ENCODE peak calls at places on chromosomes 7 and 10, in eight cellular contexts. J is BJ, C is foreskin fibroblast, V is GM12865, X is astrocyte of the cerebellum, U is fibroblast of lung, R is cardiac muscle cell, D is astrocyte of the spinal cord. T is an unnamed sample.
A peak's percentile ranks its signal among the peaks of the same experiment; 100 is the strongest.

GRCh38 chr7:98341106-98341505 is 59.6 kb downstream of the BRI3 start:
- DNase-seq in J (peak; percentile 65), C (peak; percentile 73), V (no peak), X (no peak), U (peak; percentile 28), R (no peak), D (peak; percentile 60), T (no peak)

GRCh38 chr7:44881066-44881600 is 4.2 kb downstream of the PURB start:
- DNase-seq in J (no peak), C (no peak), V (no peak), X (no peak), U (no peak), R (no peak), D (peak; percentile 33), T (no peak)

GRCh38 chr10:86918022-86918471 is 39.4 kb downstream of the MMRN2 start:
- DNase-seq in J (no peak), C (peak; percentile 50), V (no peak), X (no peak), U (peak; percentile 66), R (no peak), D (peak; percentile 25), T (no peak)

GRCh38 chr10:101925027-101925426 is 81.4 kb upstream of the KCNIP2 start:
- DNase-seq in J (no peak), C (no peak), V (no peak), X (no peak), U (no peak), R (no peak), D (no peak), T (no peak)

GRCh38 chr10:35555962-35556930 is 48.9 kb upstream of the GJD4 start:
- DNase-seq in J (no peak), C (peak; percentile 36), V (no peak), X (peak; percentile 80), U (no peak), R (no peak), D (no peak), T (no peak)

GRCh38 chr7:31687024-31687423 is at the start of gene PPP1R17:
- DNase-seq in J (no peak), C (no peak), V (no peak), X (no peak), U (no peak), R (peak; percentile 72), D (no peak), T (no peak)

GRCh38 chr7:18614841-18615240 is 119.3 kb downstream of the HDAC9 start:
- DNase-seq in J (no peak), C (no peak), V (no peak), X (no peak), U (no peak), R (no peak), D (no peak), T (no peak)

GRCh38 chr7:136956232-136956631 is 87.8 kb downstream of the CHRM2 start:
- DNase-seq in J (peak; percentile 44), C (peak; percentile 73), V (no peak), X (no peak), U (peak; percentile 69), R (no peak), D (peak; percentile 73), T (peak; percentile 41)

GRCh38 chr7:91519241-91520200 is 255.3 kb downstream of the FZD1 start:
- DNase-seq in J (no peak), C (no peak), V (no peak), X (peak; percentile 82), U (peak; percentile 13), R (no peak), D (peak; percentile 88), T (no peak)

GRCh38 chr10:127715782-127716378 is 21.1 kb upstream of the FOXI2 start:
- DNase-seq in J (no peak), C (no peak), V (peak; percentile 20), X (peak; percentile 1), U (peak; percentile 15), R (peak; percentile 37), D (peak; percentile 8), T (no peak)

GRCh38 chr7:20310963-20311742 is 19.5 kb upstream of the ITGB8 start:
- DNase-seq in J (peak; percentile 22), C (peak; percentile 62), V (peak; percentile 78), X (no peak), U (peak; percentile 80), R (peak; percentile 22), D (peak; percentile 79), T (no peak)

GRCh38 chr10:90276894-90277447 is 575.6 kb downstream of the KIF20B start:
- DNase-seq in J (no peak), C (peak; percentile 58), V (no peak), X (no peak), U (peak; percentile 81), R (no peak), D (peak; percentile 12), T (no peak)

GRCh38 chr10:50224330-50224952 is 26.9 kb downstream of the ASAH2 start:
- DNase-seq in J (peak; percentile 15), C (peak; percentile 87), V (peak; percentile 80), X (peak; percentile 36), U (peak; percentile 70), R (peak; percentile 56), D (peak; percentile 61), T (peak; percentile 23)

GRCh38 chr10:43700306-43700705 is 51.6 kb upstream of the ZNF32 start:
- DNase-seq in J (no peak), C (peak; percentile 38), V (no peak), X (no peak), U (no peak), R (no peak), D (no peak), T (no peak)

GRCh38 chr10:106619353-106619752 is 545.2 kb downstream of the SORCS1 start:
- DNase-seq in J (no peak), C (no peak), V (no peak), X (no peak), U (no peak), R (no peak), D (no peak), T (no peak)

GRCh38 chr7:129841465-129841864 is 111.3 kb downstream of the UBE2H start:
- DNase-seq in J (no peak), C (no peak), V (no peak), X (no peak), U (no peak), R (no peak), D (no peak), T (no peak)

GRCh38 chr7:100540073-100540723 is 1.2 kb downstream of the AGFG2 start:
- DNase-seq in J (no peak), C (no peak), V (no peak), X (no peak), U (no peak), R (no peak), D (no peak), T (no peak)

GRCh38 chr7:80967536-80968297 is 48.9 kb upstream of the SEMA3C start:
- DNase-seq in J (no peak), C (no peak), V (no peak), X (peak; percentile 62), U (no peak), R (no peak), D (peak; percentile 24), T (no peak)

GRCh38 chr7:75537731-75538130 is 45.6 kb downstream of the SPDYE5 start:
- DNase-seq in J (no peak), C (no peak), V (no peak), X (no peak), U (no peak), R (no peak), D (no peak), T (no peak)

GRCh38 chr10:101655581-101655980 is 39.4 kb downstream of the FBXW4 start:
- DNase-seq in J (peak; percentile 9), C (peak; percentile 80), V (no peak), X (no peak), U (peak; percentile 9), R (no peak), D (no peak), T (no peak)

GRCh38 chr10:30862486-30862885 is 169.2 kb downstream of the ZNF438 start:
- DNase-seq in J (peak; percentile 46), C (peak; percentile 77), V (no peak), X (no peak), U (peak; percentile 92), R (no peak), D (peak; percentile 48), T (peak; percentile 26)
- H3K4me3 ChIP-seq in J (no peak overlapping the region), C (no peak overlapping the region), V (no peak overlapping the region), X (no peak overlapping the region), U (no peak overlapping the region), R (no peak overlapping the region), D (no peak overlapping the region), T (no peak overlapping the region)

DNA sequence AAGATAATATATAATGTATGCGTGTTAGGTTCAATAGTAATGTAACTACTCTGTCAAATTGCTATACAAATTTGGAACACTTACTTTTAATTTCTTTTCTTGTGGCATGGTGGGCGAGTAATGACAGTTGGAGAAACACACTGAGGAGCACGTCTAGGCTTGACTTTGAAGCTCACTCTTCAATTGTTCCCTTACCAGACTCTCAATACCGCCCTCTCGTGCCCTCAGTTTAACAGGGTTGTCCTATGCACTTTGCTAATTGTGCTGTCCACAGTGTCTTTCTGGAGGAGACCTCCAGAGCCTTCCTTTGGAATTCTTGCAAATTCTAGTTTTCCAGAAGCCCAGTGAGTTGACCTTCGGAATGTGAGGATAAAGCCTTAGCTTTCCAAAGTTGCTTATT is 107.2 kb upstream of the RELN start:
- DNase-seq in J (no peak), C (no peak), V (peak; percentile 15), X (no peak), U (no peak), R (peak; percentile 42), D (no peak), T (no peak)
- TF ChIP-seq CTCF in J (peak; percentile 22), C (no peak), V (peak; percentile 15), X (peak; percentile 42), U (peak; percentile 13), R (peak; percentile 11), D (peak; percentile 22), T (peak; percentile 26)

GRCh38 chr7:127322832-127323231 is 69.7 kb downstream of the ZNF800 start:
- DNase-seq in J (no peak), C (no peak), V (no peak), X (no peak), U (no peak), R (no peak), D (no peak), T (no peak)
- H3K4me3 ChIP-seq in J (no peak overlapping the region), C (no peak overlapping the region), V (no peak overlapping the region), X (no peak overlapping the region), U (no peak overlapping the region), R (no peak overlapping the region), D (no peak overlapping the region), T (no peak overlapping the region)

DNA sequence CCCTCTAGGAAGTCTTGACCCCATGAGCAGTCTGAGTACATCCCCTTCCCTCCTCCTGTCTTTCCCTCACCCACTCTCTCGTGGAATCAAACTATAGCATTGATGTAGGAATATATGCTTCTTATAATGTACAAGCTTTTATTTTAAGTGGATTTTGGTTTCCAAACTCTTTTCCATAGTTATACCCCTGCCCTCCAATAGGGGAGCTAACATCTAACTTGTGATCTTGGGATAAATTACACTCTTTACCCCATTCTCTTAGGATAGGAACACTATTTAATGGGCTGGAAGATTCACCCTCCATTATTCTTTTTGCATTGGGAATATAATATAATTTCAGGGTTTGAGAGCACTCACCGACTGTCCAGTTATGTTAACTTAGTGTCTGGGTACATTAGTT is 465.9 kb downstream of the GATA3 start:
- DNase-seq in J (no peak), C (no peak), V (no peak), X (no peak), U (no peak), R (no peak), D (no peak), T (no peak)
- TF ChIP-seq CTCF in J (no peak), C (no peak), V (no peak), X (no peak), U (no peak), R (no peak), D (no peak), T (no peak)